ENCODE peak calls at places on chromosomes 2 and 18, in four cellular contexts. D is HepG2, U is K562, Y is GM12878. C is an unnamed sample.

GRCh38 chr2:119155633-119156032 is 2.9 kb downstream of the C1QL2 start:
- DNase-seq in U (no peak), D (no peak), Y (no peak), C (no peak)

GRCh38 chr2:127638361-127639110 is 7.4 kb upstream of the GPR17 start:
- DNase-seq in D (no peak), U (peak), Y (no peak), C (no peak)

GRCh38 chr2:75495862-75496261 is 64.9 kb downstream of the EVA1A start:
- DNase-seq in Y (no peak), D (peak), U (no peak), C (no peak)

GRCh38 chr2:120344991-120345975 is 653 bp upstream of the INHBB start:
- DNase-seq in D (no peak), Y (no peak), U (no peak), C (peak)

GRCh38 chr2:229370484-229370883 is 99.4 kb upstream of the PID1 start:
- DNase-seq in U (no peak), Y (no peak), D (no peak), C (no peak)

GRCh38 chr2:143758629-143759330 is 629.6 kb downstream of the ARHGAP15 start:
- DNase-seq in Y (no peak), D (no peak), U (no peak), C (no peak)

GRCh38 chr2:237739101-237739500 is 59.5 kb upstream of the RBM44 start:
- DNase-seq in D (no peak), Y (no peak), U (no peak), C (no peak)

GRCh38 chr2:150485114-150485870 is 2.2 kb downstream of the RND3 start:
- DNase-seq in U (no peak), Y (no peak), D (peak), C (peak)

GRCh38 chr18:54712315-54712714 is 116.0 kb upstream of the RAB27B start:
- DNase-seq in U (no peak), D (no peak), Y (no peak), C (no peak)

GRCh38 chr2:176018708-176019107 is 16.6 kb upstream of the LNPK start:
- DNase-seq in U (peak), D (no peak), Y (no peak), C (no peak)
- TF ChIP-seq BHLHE40 in U (no peak), D (no peak), Y (no peak), C (no peak)

GRCh38 chr2:47078541-47079482 is 76.3 kb downstream of the STPG4 start:
- DNase-seq in Y (no peak), D (peak), U (peak), C (no peak)
- TF ChIP-seq FOXK2 in Y (no peak), D (peak), U (peak), C (no peak)

DNA sequence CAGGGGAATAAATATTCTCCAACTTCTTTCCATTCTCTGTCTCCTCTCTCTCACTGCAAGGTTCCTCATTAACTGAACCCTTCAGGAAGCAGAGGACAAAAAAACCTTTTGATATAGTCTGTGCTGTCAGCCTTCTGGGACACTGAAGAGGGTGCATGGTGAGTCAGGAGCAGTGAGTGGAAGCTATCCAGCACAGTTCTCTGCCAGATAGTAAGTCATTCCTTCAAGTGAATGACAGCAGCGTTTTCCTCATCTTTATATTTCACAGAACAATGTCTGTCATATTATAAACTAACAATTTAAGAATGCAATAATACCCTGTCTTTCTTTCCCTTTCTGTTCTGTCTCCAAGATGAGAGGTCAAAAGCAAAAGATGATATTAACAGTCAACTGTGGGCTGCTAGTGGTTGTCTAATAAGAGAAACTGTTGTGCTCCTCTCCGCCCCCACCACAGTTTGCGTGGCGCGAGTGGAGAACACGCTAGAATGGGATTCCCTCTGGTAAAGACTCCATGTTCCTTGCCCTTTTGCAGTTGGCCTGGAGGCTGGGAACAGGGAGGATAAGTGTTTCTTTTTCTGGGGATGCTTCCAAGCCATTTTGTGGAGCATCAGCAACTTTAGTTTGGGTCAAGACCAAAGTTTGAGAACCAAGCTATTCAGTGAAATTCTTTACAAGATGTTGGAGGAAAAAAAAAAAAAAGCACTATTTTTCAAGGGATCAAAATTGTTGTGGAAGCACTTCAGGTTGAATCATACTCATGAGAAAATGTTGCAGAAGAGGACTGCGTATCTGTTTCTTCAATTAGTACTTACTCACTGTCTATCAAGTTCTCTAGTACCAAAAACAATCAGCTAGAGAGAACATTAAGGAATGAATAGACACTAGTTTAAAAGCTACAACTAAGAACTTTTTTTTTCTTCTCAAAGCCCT is 430.2 kb downstream of the SETBP1 start:
- DNase-seq in Y (no peak), D (no peak), U (no peak), C (no peak)
- TF ChIP-seq BHLHE40 in Y (no peak), D (no peak), U (no peak), C (no peak)

GRCh38 chr18:63676526-63676925 is 14.8 kb upstream of the SERPINB3 start:
- DNase-seq in U (no peak), Y (no peak), D (no peak), C (peak)
- TF ChIP-seq FOXK2 in U (no peak), Y (no peak), D (no peak), C (no peak)

GRCh38 chr18:23498062-23498582 is 5.2 kb upstream of the RMC1 start:
- DNase-seq in U (no peak), Y (no peak), D (no peak), C (no peak)

GRCh38 chr18:23498877-23499570 is 4.3 kb upstream of the RMC1 start:
- DNase-seq in U (peak), Y (no peak), D (peak), C (peak)

GRCh38 chr18:23494992-23495391 is 8.3 kb upstream of the RMC1 start:
- DNase-seq in U (peak), Y (no peak), D (no peak), C (no peak)

GRCh38 chr18:23493654-23494053 is 9.7 kb upstream of the RMC1 start:
- DNase-seq in U (no peak), D (no peak), Y (no peak), C (no peak)

DNA sequence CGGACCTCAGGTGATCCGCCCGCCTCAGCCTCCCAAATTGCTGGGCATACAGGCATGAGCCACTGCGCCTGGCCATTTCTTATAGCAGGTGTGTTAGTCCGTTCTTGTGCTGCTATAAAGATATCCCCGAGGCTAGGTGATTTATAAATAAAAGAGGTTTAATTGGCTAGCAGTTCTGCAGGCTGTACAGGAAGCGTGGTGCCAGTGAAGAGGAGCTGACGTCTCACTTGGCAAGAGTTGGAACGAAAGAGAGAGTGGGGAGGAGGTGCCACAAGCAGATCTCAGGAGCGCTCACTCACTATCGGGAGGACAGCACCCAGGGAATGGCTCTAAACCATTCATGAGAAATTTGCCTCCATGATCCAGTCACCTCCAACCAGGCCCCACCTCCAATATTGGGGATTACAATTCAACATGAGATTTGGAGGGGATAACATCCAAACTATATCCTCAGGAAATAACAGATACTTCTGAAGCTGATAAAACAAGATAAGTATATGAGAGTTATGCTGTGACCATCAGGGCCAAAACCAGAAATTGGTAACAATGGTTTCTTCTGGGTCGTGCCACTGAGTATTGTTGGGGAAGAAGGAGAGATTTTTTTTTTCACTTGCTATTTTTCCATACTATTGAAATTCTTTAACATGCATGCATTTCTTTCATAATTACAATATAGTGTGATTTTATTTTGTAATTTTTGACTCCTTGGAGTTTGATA is 7.4 kb upstream of the RMC1 start:
- DNase-seq in U (no peak), D (no peak), Y (no peak), C (no peak)
- TF ChIP-seq BHLHE40 in U (no peak), D (no peak), Y (no peak), C (no peak)

GRCh38 chr2:178072383-178073301 is at the start of gene PDE11A:
- DNase-seq in Y (no peak), D (peak), U (peak), C (peak)
- TF ChIP-seq FOXK2 in Y (no peak), D (no peak), U (no peak), C (no peak)

DNA sequence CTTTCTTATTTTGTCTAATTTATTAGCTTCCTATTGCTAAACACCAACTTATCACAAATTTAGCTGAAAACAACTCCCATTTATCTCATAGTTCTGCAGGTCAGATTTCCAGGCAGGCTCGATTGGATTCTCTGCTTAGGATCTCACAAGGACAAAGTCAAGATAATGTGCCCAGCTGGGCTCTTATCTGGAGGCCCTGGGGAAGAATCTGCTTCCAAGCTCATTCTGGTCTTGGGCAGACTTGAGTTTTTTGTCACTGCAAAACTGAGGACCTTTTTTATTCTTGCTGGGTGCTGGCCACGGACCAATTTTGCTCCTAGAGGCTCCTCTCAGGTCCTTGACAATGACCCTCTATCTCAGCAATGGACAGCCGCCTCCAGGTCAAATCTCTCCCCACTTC is 215.5 kb downstream of the TRIB2 start:
- DNase-seq in D (no peak), Y (no peak), U (no peak), C (no peak)
- TF ChIP-seq BHLHE40 in D (no peak), Y (no peak), U (no peak), C (no peak)

DNA sequence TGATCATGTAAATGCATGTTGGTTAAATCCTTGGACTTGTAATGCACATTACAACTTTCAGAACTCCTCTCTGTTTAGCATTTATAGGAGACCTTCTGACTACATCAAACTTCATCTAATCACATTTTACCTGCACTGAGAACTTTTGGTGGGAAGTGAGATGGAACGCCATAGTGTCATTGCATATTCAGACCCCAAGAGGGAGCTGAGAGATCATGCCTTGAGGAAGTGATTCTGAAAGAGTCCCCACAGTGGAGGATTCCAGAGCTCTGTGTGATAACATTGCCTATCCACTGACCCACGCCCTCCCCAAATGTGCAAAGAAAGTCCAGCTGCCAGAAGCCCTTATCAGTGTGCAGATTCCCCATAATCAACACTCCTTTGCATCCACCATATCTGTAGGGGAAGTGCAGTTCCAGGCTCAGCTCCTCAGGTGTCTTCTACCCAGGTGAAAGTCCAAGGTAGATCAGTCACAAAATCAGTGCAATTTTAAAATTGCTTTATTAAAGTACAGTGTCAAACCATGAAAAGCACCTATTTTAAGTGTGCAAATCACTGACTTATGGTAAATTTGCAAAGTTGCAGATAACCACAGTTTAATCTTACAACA is 212.4 kb downstream of the RPIA start:
- DNase-seq in Y (no peak), D (peak), U (peak), C (peak)
- TF ChIP-seq FOXK2 in Y (no peak), D (no peak), U (no peak), C (no peak)

DNA sequence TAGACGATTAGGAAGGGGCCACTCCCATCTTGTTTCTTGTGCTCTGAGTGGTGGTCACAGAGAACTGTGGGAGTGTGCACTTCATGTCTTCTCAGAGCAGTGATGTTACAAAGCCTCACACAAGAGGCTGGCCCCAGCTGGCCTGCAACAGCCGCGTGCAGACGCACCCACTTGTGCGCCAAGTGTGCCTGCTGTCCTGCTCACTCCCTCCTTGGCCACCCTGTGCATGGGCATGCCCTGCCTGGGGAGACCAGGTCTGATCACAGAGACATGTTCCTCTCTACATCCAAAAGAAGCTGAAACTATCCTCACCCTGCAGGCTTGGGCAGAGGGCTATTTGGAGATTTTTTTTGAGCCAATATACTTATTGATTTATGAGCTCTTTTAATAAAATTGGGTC is 108.4 kb downstream of the MRO start:
- DNase-seq in Y (no peak), D (no peak), U (no peak), C (no peak)
- TF ChIP-seq BHLHE40 in Y (no peak), D (no peak), U (no peak), C (no peak)

GRCh38 chr18:49020129-49020528 is 69.4 kb upstream of the SMAD7 start:
- DNase-seq in Y (no peak), D (no peak), U (no peak), C (no peak)
- TF ChIP-seq FOXK2 in Y (no peak), D (no peak), U (no peak), C (no peak)